ENCODE peak calls at places on chromosome 20, in six cellular contexts. B is mucosa of descending colon, M is prostate gland, L is tibial artery, V is Panc1, K is astrocyte of the spinal cord. P is an unnamed sample.

GRCh38 chr20:45826381-45827019 is 612 bp downstream of the TNNC2 start:
- DNase-seq in B (no peak), M (no peak), L (peak), V (no peak), K (peak), P (peak)

GRCh38 chr20:48177058-48177457 is 391.8 kb upstream of the SULF2 start:
- DNase-seq in B (no peak), M (no peak), L (no peak), V (no peak), K (no peak), P (no peak)

GRCh38 chr20:49913399-49914047 is 1.8 kb downstream of the SPATA2 start:
- DNase-seq in B (no peak), M (no peak), L (no peak), V (no peak), K (no peak), P (no peak)

GRCh38 chr20:62590301-62591121 is 51.8 kb upstream of the SLCO4A1 start:
- DNase-seq in B (no peak), M (no peak), L (peak), V (peak), K (peak), P (peak)

GRCh38 chr20:44467289-44467883 is 8.3 kb upstream of the TTPAL start:
- DNase-seq in B (no peak), M (no peak), L (peak), V (no peak), K (peak), P (peak)

GRCh38 chr20:4457566-4458543 is 263.9 kb upstream of the PRND start:
- DNase-seq in B (no peak), M (no peak), L (no peak), V (no peak), K (no peak), P (peak)

GRCh38 chr20:13158339-13158738 is 62.7 kb upstream of the ISM1 start:
- DNase-seq in B (no peak), M (peak), L (peak), V (no peak), K (no peak), P (no peak)

GRCh38 chr20:7291319-7291943 is 523.9 kb downstream of the BMP2 start:
- DNase-seq in B (no peak), M (no peak), L (no peak), V (no peak), K (no peak), P (no peak)

GRCh38 chr20:8755340-8756118 is 313.4 kb upstream of the PLCB4 start:
- DNase-seq in B (no peak), M (no peak), L (no peak), V (no peak), K (no peak), P (no peak)

GRCh38 chr20:40682104-40683045 is 6.7 kb downstream of the MAFB start:
- DNase-seq in B (no peak), M (no peak), L (no peak), V (no peak), K (no peak), P (peak)

GRCh38 chr20:63624486-63624885 is 2.4 kb downstream of the GMEB2 start:
- DNase-seq in B (peak), M (no peak), L (no peak), V (no peak), K (peak), P (peak)

GRCh38 chr20:7432612-7433011 is 507.6 kb downstream of the HAO1 start:
- DNase-seq in B (no peak), M (no peak), L (no peak), V (no peak), K (no peak), P (no peak)

GRCh38 chr20:10047427-10047826 is 12.6 kb downstream of the ANKEF1 start:
- DNase-seq in B (no peak), M (no peak), L (no peak), V (no peak), K (no peak), P (peak)

GRCh38 chr20:40648505-40649072 is 40.4 kb downstream of the MAFB start:
- DNase-seq in B (no peak), M (peak), L (no peak), V (no peak), K (no peak), P (no peak)

GRCh38 chr20:15511551-15511950 is 1061.7 kb downstream of the KIF16B start:
- DNase-seq in B (no peak), M (no peak), L (no peak), V (no peak), K (no peak), P (no peak)

GRCh38 chr20:15507151-15507550 is 1066.1 kb downstream of the KIF16B start:
- DNase-seq in B (no peak), M (no peak), L (no peak), V (no peak), K (no peak), P (no peak)

GRCh38 chr20:15515706-15516105 is 1057.5 kb downstream of the KIF16B start:
- DNase-seq in B (no peak), M (no peak), L (no peak), V (no peak), K (no peak), P (no peak)

DNA sequence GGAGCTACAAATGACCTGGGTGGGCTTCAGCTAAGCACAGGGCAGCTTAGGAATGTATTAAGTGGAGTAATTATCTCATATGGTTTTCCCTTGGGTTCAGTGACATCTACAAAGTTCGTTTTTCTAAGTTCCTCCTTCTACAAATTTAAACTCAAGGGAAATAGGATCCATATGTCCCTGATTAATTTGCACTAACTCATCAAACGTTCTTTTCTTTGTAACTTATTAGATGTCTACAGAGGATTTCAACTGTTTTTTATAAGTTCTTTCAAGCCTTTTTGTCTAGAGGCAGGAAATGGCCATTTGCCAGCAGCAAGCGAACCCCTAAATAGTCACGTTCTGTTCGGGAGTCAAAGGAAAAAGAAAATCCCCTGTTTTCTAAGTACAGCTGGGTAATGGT is 1060.3 kb downstream of the KIF16B start:
- DNase-seq in B (no peak), M (no peak), L (no peak), V (no peak), K (no peak), P (no peak)
- TF ChIP-seq CTCF in B (no peak), M (no peak), L (no peak), V (no peak), K (no peak), P (no peak)

GRCh38 chr20:25053207-25054132 is 4.5 kb downstream of the ACSS1 start:
- DNase-seq in B (no peak), M (no peak), L (peak), V (no peak), K (peak), P (peak)
- H3K4me3 ChIP-seq in B (no peak), M (no peak), L (peak), V (no peak), K (no peak), P (no peak)

DNA sequence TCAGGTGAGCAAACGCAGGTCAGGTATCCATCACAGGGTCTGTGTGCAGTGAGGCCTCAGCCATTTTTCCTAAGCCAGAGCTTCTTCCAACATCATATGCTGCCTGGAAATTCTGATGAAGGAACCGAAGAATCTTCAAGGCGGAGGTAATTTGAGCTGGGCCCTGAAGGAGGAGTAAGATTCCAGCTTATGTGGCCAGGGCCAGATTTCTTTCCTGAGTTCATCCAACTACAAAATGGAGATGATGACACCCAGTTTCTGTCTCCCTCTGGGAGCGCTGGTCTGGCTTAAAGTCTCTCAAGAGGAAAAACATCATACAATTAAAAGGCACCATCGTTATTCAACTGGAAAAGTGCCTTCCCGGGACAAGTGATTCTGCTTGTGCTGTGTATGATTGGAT is 6.9 kb upstream of the MANBAL start:
- DNase-seq in B (no peak), M (no peak), L (no peak), V (no peak), K (peak), P (peak)
- TF ChIP-seq CTCF in B (no peak), M (no peak), L (peak), V (no peak), K (peak), P (peak)

GRCh38 chr20:36644032-36644712 is 1.8 kb downstream of the SLA2 start:
- DNase-seq in B (peak), M (no peak), L (no peak), V (no peak), K (no peak), P (no peak)
- H3K4me3 ChIP-seq in B (no peak), M (no peak), L (no peak), V (no peak), K (no peak), P (no peak)

DNA sequence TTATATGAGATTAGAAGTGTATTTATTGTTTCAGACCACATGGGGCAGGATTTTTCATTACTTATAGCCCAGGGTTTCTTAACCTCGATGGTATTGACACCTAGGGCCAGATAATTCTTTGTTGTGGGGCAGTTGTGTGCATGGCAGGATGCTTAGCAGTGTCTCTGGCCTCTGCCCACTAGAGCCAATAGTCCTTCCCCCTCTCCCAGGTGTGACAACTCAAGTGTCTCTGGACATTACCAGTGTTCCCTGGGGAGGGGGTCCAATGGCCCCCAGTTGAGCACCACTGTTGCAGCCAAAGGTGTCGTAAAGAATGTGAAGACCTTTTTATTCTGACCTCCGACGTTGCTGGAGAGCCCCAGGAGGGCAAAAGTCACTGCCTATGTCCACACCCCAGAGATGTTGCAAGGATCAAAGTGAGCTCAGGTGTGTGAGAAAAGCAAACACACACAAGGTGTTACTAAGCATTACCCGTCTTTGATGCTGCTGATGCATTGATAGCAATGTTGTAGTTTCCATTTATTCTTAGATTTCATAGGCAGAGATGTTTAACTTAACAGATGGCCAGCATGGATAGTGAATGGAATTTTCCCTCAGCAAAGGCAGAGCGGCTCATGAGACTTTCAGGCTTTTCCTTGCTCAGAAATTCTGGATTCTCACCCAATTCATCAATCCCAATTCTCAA is 22.2 kb downstream of the BANF2 start:
- DNase-seq in B (no peak), M (no peak), L (no peak), V (no peak), K (no peak), P (peak)
- TF ChIP-seq CTCF in B (no peak), M (no peak), L (no peak), V (no peak), K (no peak), P (peak)

GRCh38 chr20:5636841-5637240 is 113.4 kb upstream of the SHLD1 start:
- DNase-seq in B (no peak), M (no peak), L (no peak), V (no peak), K (no peak), P (no peak)

GRCh38 chr20:5638023-5638422 is 112.2 kb upstream of the SHLD1 start:
- DNase-seq in B (no peak), M (no peak), L (no peak), V (no peak), K (no peak), P (no peak)

GRCh38 chr20:5643936-5644335 is 106.3 kb upstream of the SHLD1 start:
- DNase-seq in B (no peak), M (peak), L (no peak), V (no peak), K (no peak), P (no peak)

DNA sequence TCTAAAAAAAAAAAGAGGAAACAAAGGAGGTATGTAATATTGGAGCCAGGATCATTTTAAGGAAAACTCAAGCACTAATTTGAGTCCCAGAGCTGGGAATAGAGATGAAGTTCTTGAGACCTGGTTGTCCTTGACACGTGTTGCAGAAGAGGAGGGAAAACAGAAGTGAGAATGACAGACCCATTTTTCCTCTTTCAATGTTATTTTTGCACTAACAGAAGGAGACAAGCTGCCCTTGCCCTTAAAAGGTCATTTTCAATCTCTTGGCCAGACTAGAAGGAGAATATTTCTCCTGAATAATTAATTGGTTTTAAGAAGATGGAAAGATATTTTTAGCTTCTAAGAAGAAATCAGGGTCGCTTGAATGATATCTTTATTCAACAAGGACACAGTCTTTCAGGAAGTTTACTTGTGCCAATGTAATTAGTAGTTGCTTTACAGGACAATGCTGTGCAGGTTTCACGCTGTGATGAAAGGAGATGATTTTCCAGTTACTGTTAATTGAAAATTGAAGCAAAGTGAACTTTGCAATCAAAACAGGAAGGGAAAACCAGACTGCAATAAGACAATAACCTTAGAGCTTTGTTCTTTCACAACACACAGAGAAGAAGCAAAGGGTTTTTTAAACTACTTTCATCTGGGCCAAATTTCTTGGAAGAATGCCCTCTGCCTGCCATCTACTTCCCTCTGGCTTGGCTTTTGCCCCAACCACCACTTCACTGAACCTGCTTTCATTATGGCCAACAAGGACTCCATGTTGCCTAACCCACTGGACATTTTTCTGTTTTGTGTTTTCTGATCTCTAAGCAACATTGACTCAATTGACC is 107.8 kb upstream of the SHLD1 start:
- DNase-seq in B (no peak), M (peak), L (peak), V (no peak), K (peak), P (peak)
- H3K4me3 ChIP-seq in B (no peak), M (no peak), L (no peak), V (no peak), K (no peak), P (no peak)